ENCODE peak calls at places on chromosomes 16 and 17, in seven cellular contexts. Z is stimulated activated CD4-positive, alpha-beta T cell treated with anti-CD3 and anti-CD28 coated beads, Interleukin-4, amount 100 ng/mL, for 4 hours; X is pons; M is HT-29; I is HuH-7; N is fibroblast of lung; F is T-helper 2 cell. T is an unnamed sample.

GRCh38 chr17:52148969-52149351 is 9.6 kb downstream of the CA10 start:
- DNase-seq in I (no peak), N (no peak), M (no peak), X (no peak), F (no peak), Z (no peak), T (peak)

GRCh38 chr17:74089869-74090464 is 113.5 kb upstream of the RPL38 start:
- DNase-seq in N (peak), Z (peak), M (peak), I (peak), X (peak), F (peak), T (peak)

GRCh38 chr16:53372942-53373871 is 61.1 kb upstream of the RBL2 start:
- DNase-seq in Z (peak), X (no peak), F (peak), I (no peak), M (peak), N (no peak), T (peak)

GRCh38 chr16:73094371-73094770 is 46.4 kb upstream of the ZFHX3 start:
- DNase-seq in N (no peak), F (no peak), Z (no peak), X (no peak), M (no peak), I (no peak), T (no peak)

GRCh38 chr17:66426397-66427033 is 124.1 kb downstream of the PRKCA start:
- DNase-seq in F (peak), Z (no peak), I (peak), M (peak), N (peak), X (no peak), T (peak)

GRCh38 chr17:21275579-21276339 is 8.8 kb upstream of the MAP2K3 start:
- DNase-seq in I (peak), F (peak), X (peak), N (peak), Z (peak), M (peak), T (peak)

GRCh38 chr17:40122466-40122943 is 734 bp downstream of the MSL1 start:
- DNase-seq in I (no peak), X (no peak), Z (no peak), M (peak), F (peak), N (peak), T (peak)

GRCh38 chr16:81526935-81527334 is 82.3 kb downstream of the CMIP start:
- DNase-seq in Z (no peak), I (no peak), M (no peak), F (no peak), X (no peak), N (peak), T (no peak)

GRCh38 chr17:40341808-40342574 is 22.5 kb downstream of the GJD3 start:
- DNase-seq in Z (no peak), X (no peak), N (peak), M (peak), F (no peak), I (peak), T (peak)

T was measured in DMS53.